ENCODE peak calls at places on chromosomes 16 and 17, in ten cellular contexts. One of them, this sample, is unnamed.

GRCh38 chr17:2954898-2955445 is 108.4 kb downstream of the OR1D5 start:
- DNase-seq in activated T-helper 1 cell treated with Interleukin-2 at 50 U/mL for 16 hours: no peak
- DNase-seq in choroid plexus epithelial cell: peak; percentile 95
- DNase-seq in HepG2: peak; percentile 98
- DNase-seq in NCI-H1436 treated with DMSO at 0.1 percent for 48 hours: no peak
- DNase-seq in substantia nigra: no peak
- DNase-seq in neural progenitor cell: no peak
- DNase-seq in HFFc6: peak; percentile 92
- DNase-seq in stimulated activated CD8-positive, alpha-beta memory T cell treated with anti-CD3 and anti-CD28 coated beads, Interleukin-4, amount 100 ng/mL, for 4 hours: no peak
- DNase-seq in Calu3: peak; percentile 67
- DNase-seq in this sample: peak; percentile 79

GRCh38 chr17:70100983-70101382 is 26.0 kb downstream of the KCNJ16 start:
- DNase-seq in activated T-helper 1 cell treated with Interleukin-2 at 50 U/mL for 16 hours: no peak
- DNase-seq in choroid plexus epithelial cell: peak; percentile 20
- DNase-seq in HepG2: no peak
- DNase-seq in NCI-H1436 treated with DMSO at 0.1 percent for 48 hours: no peak
- DNase-seq in substantia nigra: no peak
- DNase-seq in neural progenitor cell: no peak
- DNase-seq in HFFc6: no peak
- DNase-seq in stimulated activated CD8-positive, alpha-beta memory T cell treated with anti-CD3 and anti-CD28 coated beads, Interleukin-4, amount 100 ng/mL, for 4 hours: no peak
- DNase-seq in Calu3: no peak
- DNase-seq in this sample: no peak

GRCh38 chr17:7626956-7627249 is 718 bp downstream of the SAT2 start:
- DNase-seq in activated T-helper 1 cell treated with Interleukin-2 at 50 U/mL for 16 hours: no peak
- DNase-seq in choroid plexus epithelial cell: no peak
- DNase-seq in HepG2: no peak
- DNase-seq in NCI-H1436 treated with DMSO at 0.1 percent for 48 hours: no peak
- DNase-seq in substantia nigra: no peak
- DNase-seq in neural progenitor cell: no peak
- DNase-seq in HFFc6: no peak
- DNase-seq in stimulated activated CD8-positive, alpha-beta memory T cell treated with anti-CD3 and anti-CD28 coated beads, Interleukin-4, amount 100 ng/mL, for 4 hours: no peak
- DNase-seq in Calu3: no peak
- DNase-seq in this sample: no peak

GRCh38 chr17:34361478-34362061 is 1.5 kb downstream of the CCL1 start:
- DNase-seq in activated T-helper 1 cell treated with Interleukin-2 at 50 U/mL for 16 hours: peak; percentile 13
- DNase-seq in choroid plexus epithelial cell: peak; percentile 94
- DNase-seq in HepG2: peak; percentile 78
- DNase-seq in NCI-H1436 treated with DMSO at 0.1 percent for 48 hours: peak; percentile 82
- DNase-seq in substantia nigra: peak; percentile 32
- DNase-seq in neural progenitor cell: peak; percentile 95
- DNase-seq in HFFc6: peak; percentile 86
- DNase-seq in stimulated activated CD8-positive, alpha-beta memory T cell treated with anti-CD3 and anti-CD28 coated beads, Interleukin-4, amount 100 ng/mL, for 4 hours: no peak
- DNase-seq in Calu3: peak; percentile 91
- DNase-seq in this sample: peak; percentile 12

GRCh38 chr16:72367841-72368240 is 195.9 kb upstream of the PMFBP1 start:
- DNase-seq in activated T-helper 1 cell treated with Interleukin-2 at 50 U/mL for 16 hours: no peak
- DNase-seq in choroid plexus epithelial cell: no peak
- DNase-seq in HepG2: no peak
- DNase-seq in NCI-H1436 treated with DMSO at 0.1 percent for 48 hours: no peak
- DNase-seq in substantia nigra: no peak
- DNase-seq in neural progenitor cell: no peak
- DNase-seq in HFFc6: no peak
- DNase-seq in stimulated activated CD8-positive, alpha-beta memory T cell treated with anti-CD3 and anti-CD28 coated beads, Interleukin-4, amount 100 ng/mL, for 4 hours: no peak
- DNase-seq in Calu3: no peak
- DNase-seq in this sample: no peak

GRCh38 chr17:58165981-58166380 is 801 bp upstream of the OR4D2 start:
- DNase-seq in activated T-helper 1 cell treated with Interleukin-2 at 50 U/mL for 16 hours: no peak
- DNase-seq in choroid plexus epithelial cell: peak; percentile 4
- DNase-seq in HepG2: no peak
- DNase-seq in NCI-H1436 treated with DMSO at 0.1 percent for 48 hours: no peak
- DNase-seq in substantia nigra: no peak
- DNase-seq in neural progenitor cell: no peak
- DNase-seq in HFFc6: no peak
- DNase-seq in stimulated activated CD8-positive, alpha-beta memory T cell treated with anti-CD3 and anti-CD28 coated beads, Interleukin-4, amount 100 ng/mL, for 4 hours: no peak
- DNase-seq in Calu3: no peak
- DNase-seq in this sample: no peak

GRCh38 chr17:50676065-50676975 is 31.4 kb downstream of the ANKRD40 start:
- DNase-seq in activated T-helper 1 cell treated with Interleukin-2 at 50 U/mL for 16 hours: no peak
- DNase-seq in choroid plexus epithelial cell: no peak
- DNase-seq in HepG2: no peak
- DNase-seq in NCI-H1436 treated with DMSO at 0.1 percent for 48 hours: no peak
- DNase-seq in substantia nigra: no peak
- DNase-seq in neural progenitor cell: no peak
- DNase-seq in HFFc6: no peak
- DNase-seq in stimulated activated CD8-positive, alpha-beta memory T cell treated with anti-CD3 and anti-CD28 coated beads, Interleukin-4, amount 100 ng/mL, for 4 hours: no peak
- DNase-seq in Calu3: no peak
- DNase-seq in this sample: no peak

GRCh38 chr16:8962393-8963009 is 1.2 kb downstream of the USP7 start:
- DNase-seq in activated T-helper 1 cell treated with Interleukin-2 at 50 U/mL for 16 hours: peak; percentile 45
- DNase-seq in choroid plexus epithelial cell: peak; percentile 42
- DNase-seq in HepG2: no peak
- DNase-seq in NCI-H1436 treated with DMSO at 0.1 percent for 48 hours: no peak
- DNase-seq in substantia nigra: peak; percentile 7
- DNase-seq in neural progenitor cell: peak; percentile 64
- DNase-seq in HFFc6: no peak
- DNase-seq in stimulated activated CD8-positive, alpha-beta memory T cell treated with anti-CD3 and anti-CD28 coated beads, Interleukin-4, amount 100 ng/mL, for 4 hours: no peak
- DNase-seq in Calu3: peak; percentile 30
- DNase-seq in this sample: no peak

GRCh38 chr17:42950044-42950783 is 14.0 kb downstream of the AARSD1 start:
- DNase-seq in activated T-helper 1 cell treated with Interleukin-2 at 50 U/mL for 16 hours: no peak
- DNase-seq in choroid plexus epithelial cell: no peak
- DNase-seq in HepG2: no peak
- DNase-seq in NCI-H1436 treated with DMSO at 0.1 percent for 48 hours: no peak
- DNase-seq in substantia nigra: no peak
- DNase-seq in neural progenitor cell: no peak
- DNase-seq in HFFc6: no peak
- DNase-seq in stimulated activated CD8-positive, alpha-beta memory T cell treated with anti-CD3 and anti-CD28 coated beads, Interleukin-4, amount 100 ng/mL, for 4 hours: no peak
- DNase-seq in Calu3: no peak
- DNase-seq in this sample: no peak

GRCh38 chr17:57424777-57425188 is 168.5 kb downstream of the MSI2 start:
- DNase-seq in activated T-helper 1 cell treated with Interleukin-2 at 50 U/mL for 16 hours: no peak
- DNase-seq in choroid plexus epithelial cell: peak; percentile 48
- DNase-seq in HepG2: peak; percentile 59
- DNase-seq in NCI-H1436 treated with DMSO at 0.1 percent for 48 hours: no peak
- DNase-seq in substantia nigra: no peak
- DNase-seq in neural progenitor cell: no peak
- DNase-seq in HFFc6: no peak
- DNase-seq in stimulated activated CD8-positive, alpha-beta memory T cell treated with anti-CD3 and anti-CD28 coated beads, Interleukin-4, amount 100 ng/mL, for 4 hours: no peak
- DNase-seq in Calu3: no peak
- DNase-seq in this sample: peak; percentile 11

GRCh38 chr17:45440161-45440859 is 7.6 kb upstream of the ARHGAP27 start:
- DNase-seq in activated T-helper 1 cell treated with Interleukin-2 at 50 U/mL for 16 hours: no peak
- DNase-seq in choroid plexus epithelial cell: peak; percentile 40
- DNase-seq in HepG2: peak; percentile 72
- DNase-seq in NCI-H1436 treated with DMSO at 0.1 percent for 48 hours: peak; percentile 4
- DNase-seq in substantia nigra: no peak
- DNase-seq in neural progenitor cell: no peak
- DNase-seq in HFFc6: no peak
- DNase-seq in stimulated activated CD8-positive, alpha-beta memory T cell treated with anti-CD3 and anti-CD28 coated beads, Interleukin-4, amount 100 ng/mL, for 4 hours: no peak
- DNase-seq in Calu3: peak; percentile 82
- DNase-seq in this sample: no peak

GRCh38 chr17:27956601-27957445 is 63.7 kb upstream of the LYRM9 start:
- DNase-seq in activated T-helper 1 cell treated with Interleukin-2 at 50 U/mL for 16 hours: no peak
- DNase-seq in choroid plexus epithelial cell: peak; percentile 40
- DNase-seq in HepG2: no peak
- DNase-seq in NCI-H1436 treated with DMSO at 0.1 percent for 48 hours: no peak
- DNase-seq in substantia nigra: no peak
- DNase-seq in neural progenitor cell: no peak
- DNase-seq in HFFc6: no peak
- DNase-seq in stimulated activated CD8-positive, alpha-beta memory T cell treated with anti-CD3 and anti-CD28 coated beads, Interleukin-4, amount 100 ng/mL, for 4 hours: no peak
- DNase-seq in Calu3: no peak
- DNase-seq in this sample: no peak

GRCh38 chr16:88306860-88307545 is 75.8 kb upstream of the ZNF469 start:
- DNase-seq in activated T-helper 1 cell treated with Interleukin-2 at 50 U/mL for 16 hours: no peak
- DNase-seq in choroid plexus epithelial cell: peak; percentile 91
- DNase-seq in HepG2: peak; percentile 37
- DNase-seq in NCI-H1436 treated with DMSO at 0.1 percent for 48 hours: no peak
- DNase-seq in substantia nigra: no peak
- DNase-seq in neural progenitor cell: no peak
- DNase-seq in HFFc6: peak; percentile 93
- DNase-seq in stimulated activated CD8-positive, alpha-beta memory T cell treated with anti-CD3 and anti-CD28 coated beads, Interleukin-4, amount 100 ng/mL, for 4 hours: no peak
- DNase-seq in Calu3: no peak
- DNase-seq in this sample: peak; percentile 75

GRCh38 chr17:64240741-64241347 is 22.2 kb downstream of the TEX2 start:
- DNase-seq in activated T-helper 1 cell treated with Interleukin-2 at 50 U/mL for 16 hours: no peak
- DNase-seq in choroid plexus epithelial cell: peak; percentile 70
- DNase-seq in HepG2: no peak
- DNase-seq in NCI-H1436 treated with DMSO at 0.1 percent for 48 hours: no peak
- DNase-seq in substantia nigra: peak; percentile 11
- DNase-seq in neural progenitor cell: peak; percentile 17
- DNase-seq in HFFc6: peak; percentile 97
- DNase-seq in stimulated activated CD8-positive, alpha-beta memory T cell treated with anti-CD3 and anti-CD28 coated beads, Interleukin-4, amount 100 ng/mL, for 4 hours: no peak
- DNase-seq in Calu3: no peak
- DNase-seq in this sample: no peak

GRCh38 chr16:87897563-87898505 is 28.5 kb upstream of the SLC7A5 start:
- DNase-seq in activated T-helper 1 cell treated with Interleukin-2 at 50 U/mL for 16 hours: peak; percentile 33
- DNase-seq in choroid plexus epithelial cell: no peak
- DNase-seq in HepG2: no peak
- DNase-seq in NCI-H1436 treated with DMSO at 0.1 percent for 48 hours: no peak
- DNase-seq in substantia nigra: no peak
- DNase-seq in neural progenitor cell: no peak
- DNase-seq in HFFc6: no peak
- DNase-seq in stimulated activated CD8-positive, alpha-beta memory T cell treated with anti-CD3 and anti-CD28 coated beads, Interleukin-4, amount 100 ng/mL, for 4 hours: peak; percentile 56
- DNase-seq in Calu3: no peak
- DNase-seq in this sample: no peak

GRCh38 chr17:55641559-55642160 is 81.0 kb downstream of the TMEM100 start:
- DNase-seq in activated T-helper 1 cell treated with Interleukin-2 at 50 U/mL for 16 hours: no peak
- DNase-seq in choroid plexus epithelial cell: peak; percentile 86
- DNase-seq in HepG2: peak; percentile 58
- DNase-seq in NCI-H1436 treated with DMSO at 0.1 percent for 48 hours: no peak
- DNase-seq in substantia nigra: peak; percentile 21
- DNase-seq in neural progenitor cell: peak; percentile 43
- DNase-seq in HFFc6: peak; percentile 59
- DNase-seq in stimulated activated CD8-positive, alpha-beta memory T cell treated with anti-CD3 and anti-CD28 coated beads, Interleukin-4, amount 100 ng/mL, for 4 hours: no peak
- DNase-seq in Calu3: peak; percentile 44
- DNase-seq in this sample: peak; percentile 15

GRCh38 chr16:71214771-71215381 is 15.6 kb downstream of the HYDIN start:
- DNase-seq in activated T-helper 1 cell treated with Interleukin-2 at 50 U/mL for 16 hours: no peak
- DNase-seq in choroid plexus epithelial cell: peak; percentile 13
- DNase-seq in HepG2: peak; percentile 17
- DNase-seq in NCI-H1436 treated with DMSO at 0.1 percent for 48 hours: no peak
- DNase-seq in substantia nigra: no peak
- DNase-seq in neural progenitor cell: no peak
- DNase-seq in HFFc6: no peak
- DNase-seq in stimulated activated CD8-positive, alpha-beta memory T cell treated with anti-CD3 and anti-CD28 coated beads, Interleukin-4, amount 100 ng/mL, for 4 hours: no peak
- DNase-seq in Calu3: no peak
- DNase-seq in this sample: no peak

GRCh38 chr17:57534863-57535651 is 210.0 kb downstream of the CCDC182 start:
- DNase-seq in activated T-helper 1 cell treated with Interleukin-2 at 50 U/mL for 16 hours: no peak
- DNase-seq in choroid plexus epithelial cell: no peak
- DNase-seq in HepG2: no peak
- DNase-seq in NCI-H1436 treated with DMSO at 0.1 percent for 48 hours: peak; percentile 69
- DNase-seq in substantia nigra: no peak
- DNase-seq in neural progenitor cell: no peak
- DNase-seq in HFFc6: no peak
- DNase-seq in stimulated activated CD8-positive, alpha-beta memory T cell treated with anti-CD3 and anti-CD28 coated beads, Interleukin-4, amount 100 ng/mL, for 4 hours: no peak
- DNase-seq in Calu3: no peak
- DNase-seq in this sample: no peak

GRCh38 chr16:11076259-11077018 is 132.1 kb downstream of the CLEC16A start:
- DNase-seq in activated T-helper 1 cell treated with Interleukin-2 at 50 U/mL for 16 hours: no peak
- DNase-seq in choroid plexus epithelial cell: no peak
- DNase-seq in HepG2: no peak
- DNase-seq in NCI-H1436 treated with DMSO at 0.1 percent for 48 hours: no peak
- DNase-seq in substantia nigra: no peak
- DNase-seq in neural progenitor cell: peak; percentile 24
- DNase-seq in HFFc6: no peak
- DNase-seq in stimulated activated CD8-positive, alpha-beta memory T cell treated with anti-CD3 and anti-CD28 coated beads, Interleukin-4, amount 100 ng/mL, for 4 hours: peak; percentile 67
- DNase-seq in Calu3: no peak
- DNase-seq in this sample: no peak

GRCh38 chr17:50800196-50800700 is 32.9 kb upstream of the ANKRD40CL start:
- DNase-seq in activated T-helper 1 cell treated with Interleukin-2 at 50 U/mL for 16 hours: no peak
- DNase-seq in choroid plexus epithelial cell: no peak
- DNase-seq in HepG2: no peak
- DNase-seq in NCI-H1436 treated with DMSO at 0.1 percent for 48 hours: no peak
- DNase-seq in substantia nigra: no peak
- DNase-seq in neural progenitor cell: no peak
- DNase-seq in HFFc6: no peak
- DNase-seq in stimulated activated CD8-positive, alpha-beta memory T cell treated with anti-CD3 and anti-CD28 coated beads, Interleukin-4, amount 100 ng/mL, for 4 hours: no peak
- DNase-seq in Calu3: no peak
- DNase-seq in this sample: no peak

GRCh38 chr16:81451753-81452680 is 7.4 kb downstream of the CMIP start:
- DNase-seq in activated T-helper 1 cell treated with Interleukin-2 at 50 U/mL for 16 hours: no peak
- DNase-seq in choroid plexus epithelial cell: no peak
- DNase-seq in HepG2: peak; percentile 99
- DNase-seq in NCI-H1436 treated with DMSO at 0.1 percent for 48 hours: no peak
- DNase-seq in substantia nigra: no peak
- DNase-seq in neural progenitor cell: no peak
- DNase-seq in HFFc6: no peak
- DNase-seq in stimulated activated CD8-positive, alpha-beta memory T cell treated with anti-CD3 and anti-CD28 coated beads, Interleukin-4, amount 100 ng/mL, for 4 hours: no peak
- DNase-seq in Calu3: no peak
- DNase-seq in this sample: no peak

GRCh38 chr16:24609740-24610420 is 70.5 kb downstream of the RBBP6 start:
- DNase-seq in activated T-helper 1 cell treated with Interleukin-2 at 50 U/mL for 16 hours: no peak
- DNase-seq in choroid plexus epithelial cell: peak; percentile 74
- DNase-seq in HepG2: peak; percentile 24
- DNase-seq in NCI-H1436 treated with DMSO at 0.1 percent for 48 hours: peak; percentile 52
- DNase-seq in substantia nigra: peak; percentile 60
- DNase-seq in neural progenitor cell: peak; percentile 78
- DNase-seq in HFFc6: peak; percentile 2
- DNase-seq in stimulated activated CD8-positive, alpha-beta memory T cell treated with anti-CD3 and anti-CD28 coated beads, Interleukin-4, amount 100 ng/mL, for 4 hours: no peak
- DNase-seq in Calu3: peak; percentile 55
- DNase-seq in this sample: no peak

GRCh38 chr17:20094777-20095176 is 85.6 kb downstream of the SPECC1 start:
- DNase-seq in activated T-helper 1 cell treated with Interleukin-2 at 50 U/mL for 16 hours: no peak
- DNase-seq in choroid plexus epithelial cell: no peak
- DNase-seq in HepG2: no peak
- DNase-seq in NCI-H1436 treated with DMSO at 0.1 percent for 48 hours: no peak
- DNase-seq in substantia nigra: no peak
- DNase-seq in neural progenitor cell: no peak
- DNase-seq in HFFc6: no peak
- DNase-seq in stimulated activated CD8-positive, alpha-beta memory T cell treated with anti-CD3 and anti-CD28 coated beads, Interleukin-4, amount 100 ng/mL, for 4 hours: no peak
- DNase-seq in Calu3: no peak
- DNase-seq in this sample: no peak

GRCh38 chr16:55759983-55760664 is 72.8 kb downstream of the CES1 start:
- DNase-seq in activated T-helper 1 cell treated with Interleukin-2 at 50 U/mL for 16 hours: no peak
- DNase-seq in choroid plexus epithelial cell: no peak
- DNase-seq in HepG2: peak; percentile 70
- DNase-seq in NCI-H1436 treated with DMSO at 0.1 percent for 48 hours: no peak
- DNase-seq in substantia nigra: no peak
- DNase-seq in neural progenitor cell: peak; percentile 87
- DNase-seq in HFFc6: no peak
- DNase-seq in stimulated activated CD8-positive, alpha-beta memory T cell treated with anti-CD3 and anti-CD28 coated beads, Interleukin-4, amount 100 ng/mL, for 4 hours: no peak
- DNase-seq in Calu3: no peak
- DNase-seq in this sample: no peak

GRCh38 chr17:67628580-67629013 is 89.1 kb upstream of the NOL11 start:
- DNase-seq in activated T-helper 1 cell treated with Interleukin-2 at 50 U/mL for 16 hours: no peak
- DNase-seq in choroid plexus epithelial cell: peak; percentile 22
- DNase-seq in HepG2: peak; percentile 70
- DNase-seq in NCI-H1436 treated with DMSO at 0.1 percent for 48 hours: no peak
- DNase-seq in substantia nigra: peak; percentile 8
- DNase-seq in neural progenitor cell: peak; percentile 19
- DNase-seq in HFFc6: no peak
- DNase-seq in stimulated activated CD8-positive, alpha-beta memory T cell treated with anti-CD3 and anti-CD28 coated beads, Interleukin-4, amount 100 ng/mL, for 4 hours: no peak
- DNase-seq in Calu3: no peak
- DNase-seq in this sample: no peak

GRCh38 chr17:73947281-73947975 is 256.1 kb upstream of the RPL38 start:
- DNase-seq in activated T-helper 1 cell treated with Interleukin-2 at 50 U/mL for 16 hours: no peak
- DNase-seq in choroid plexus epithelial cell: no peak
- DNase-seq in HepG2: no peak
- DNase-seq in NCI-H1436 treated with DMSO at 0.1 percent for 48 hours: no peak
- DNase-seq in substantia nigra: no peak
- DNase-seq in neural progenitor cell: no peak
- DNase-seq in HFFc6: no peak
- DNase-seq in stimulated activated CD8-positive, alpha-beta memory T cell treated with anti-CD3 and anti-CD28 coated beads, Interleukin-4, amount 100 ng/mL, for 4 hours: no peak
- DNase-seq in Calu3: no peak
- DNase-seq in this sample: no peak

GRCh38 chr16:20740007-20740883 is 1.4 kb downstream of the THUMPD1 start:
- DNase-seq in activated T-helper 1 cell treated with Interleukin-2 at 50 U/mL for 16 hours: no peak
- DNase-seq in choroid plexus epithelial cell: peak; percentile 25
- DNase-seq in HepG2: peak; percentile 19
- DNase-seq in NCI-H1436 treated with DMSO at 0.1 percent for 48 hours: no peak
- DNase-seq in substantia nigra: no peak
- DNase-seq in neural progenitor cell: no peak
- DNase-seq in HFFc6: peak; percentile 6
- DNase-seq in stimulated activated CD8-positive, alpha-beta memory T cell treated with anti-CD3 and anti-CD28 coated beads, Interleukin-4, amount 100 ng/mL, for 4 hours: no peak
- DNase-seq in Calu3: peak; percentile 43
- DNase-seq in this sample: no peak

GRCh38 chr17:20992416-20992815 is 50.4 kb downstream of the USP22 start:
- DNase-seq in activated T-helper 1 cell treated with Interleukin-2 at 50 U/mL for 16 hours: no peak
- DNase-seq in choroid plexus epithelial cell: no peak
- DNase-seq in HepG2: no peak
- DNase-seq in NCI-H1436 treated with DMSO at 0.1 percent for 48 hours: no peak
- DNase-seq in substantia nigra: no peak
- DNase-seq in neural progenitor cell: no peak
- DNase-seq in HFFc6: no peak
- DNase-seq in stimulated activated CD8-positive, alpha-beta memory T cell treated with anti-CD3 and anti-CD28 coated beads, Interleukin-4, amount 100 ng/mL, for 4 hours: no peak
- DNase-seq in Calu3: no peak
- DNase-seq in this sample: no peak

This sample was measured in HS-27A.